ENCODE peak calls at places on chromosomes 5 and 9, in four cellular contexts. Y is HCT116, R is WTC11, O is K562. W is an unnamed sample.

GRCh38 chr5:177129206-177129605 is 4.4 kb upstream of the NSD1 start:
- DNase-seq in Y (no peak), R (no peak), O (no peak), W (no peak)

GRCh38 chr9:106799146-106799545 is 63.8 kb upstream of the ZNF462 start:
- DNase-seq in Y (no peak), R (no peak), O (no peak), W (no peak)

GRCh38 chr5:150156033-150156381 is 362 bp upstream of the PDGFRB start:
- DNase-seq in Y (no peak), R (no peak), O (no peak), W (no peak)

GRCh38 chr9:134062461-134063087 is 5.3 kb downstream of the BRD3 start:
- DNase-seq in Y (no peak), R (no peak), O (no peak), W (no peak)

GRCh38 chr9:128771094-128771721 is 519 bp downstream of the ZER1 start:
- DNase-seq in Y (no peak), R (no peak), O (no peak), W (no peak)

GRCh38 chr5:140575309-140575708 is 10.7 kb downstream of the SLC35A4 start:
- DNase-seq in Y (peak; percentile 19), R (peak; percentile 60), O (peak; percentile 42), W (no peak)

GRCh38 chr5:30401479-30402058 is 791.9 kb upstream of the CDH6 start:
- DNase-seq in Y (no peak), R (peak; percentile 76), O (no peak), W (no peak)

GRCh38 chr5:146924132-146924531 is 45.6 kb upstream of the PPP2R2B start:
- DNase-seq in Y (no peak), R (no peak), O (no peak), W (no peak)

GRCh38 chr9:113349434-113350337 is at the start of gene BSPRY:
- DNase-seq in Y (peak; percentile 18), R (peak; percentile 35), O (peak; percentile 54), W (no peak)

GRCh38 chr5:142322403-142322746 is 2.4 kb downstream of the SPRY4 start:
- DNase-seq in Y (no peak), R (no peak), O (no peak), W (no peak)

GRCh38 chr5:122263352-122264030 is 48.5 kb upstream of the SNCAIP start:
- DNase-seq in Y (no peak), R (no peak), O (no peak), W (no peak)

GRCh38 chr5:134464988-134465855 is 53.5 kb upstream of the CDKN2AIPNL start:
- DNase-seq in Y (no peak), R (no peak), O (no peak), W (peak; percentile 43)

GRCh38 chr9:14424983-14425382 is 111.0 kb upstream of the NFIB start:
- DNase-seq in Y (no peak), R (no peak), O (no peak), W (no peak)

GRCh38 chr9:19493174-19493811 is 84.5 kb downstream of the ACER2 start:
- DNase-seq in Y (peak; percentile 33), R (peak; percentile 60), O (peak; percentile 37), W (peak; percentile 11)

GRCh38 chr5:74916831-74917710 is 50.9 kb upstream of the FAM169A start:
- DNase-seq in Y (no peak), R (no peak), O (no peak), W (no peak)

GRCh38 chr5:140249536-140249935 is 53.4 kb downstream of the PFDN1 start:
- DNase-seq in Y (no peak), R (no peak), O (no peak), W (no peak)

GRCh38 chr9:133519693-133520092 is 5.1 kb downstream of the MYMK start:
- DNase-seq in Y (no peak), R (no peak), O (no peak), W (no peak)

GRCh38 chr5:141841376-141841775 is 36.8 kb downstream of the PCDH1 start:
- DNase-seq in Y (no peak), R (no peak), O (no peak), W (no peak)

GRCh38 chr5:179700401-179700918 is 1.7 kb downstream of the CANX start:
- DNase-seq in Y (no peak), R (no peak), O (peak; percentile 25), W (no peak)

GRCh38 chr5:74903165-74903787 is 37.1 kb upstream of the FAM169A start:
- DNase-seq in Y (peak; percentile 72), R (peak; percentile 84), O (peak; percentile 22), W (no peak)

GRCh38 chr5:16178745-16179372 is 732 bp downstream of the MARCHF11 start:
- DNase-seq in Y (no peak), R (peak; percentile 96), O (peak; percentile 58), W (no peak)

GRCh38 chr5:120055858-120056257 is 408.2 kb upstream of the PRR16 start:
- DNase-seq in Y (peak; percentile 4), R (no peak), O (no peak), W (no peak)

GRCh38 chr9:130185494-130186005 is 13.3 kb downstream of the NCS1 start:
- DNase-seq in Y (no peak), R (no peak), O (no peak), W (no peak)

GRCh38 chr5:157342822-157343402 is 77.0 kb downstream of the CYFIP2 start:
- DNase-seq in Y (peak; percentile 23), R (peak; percentile 66), O (peak; percentile 54), W (no peak)

GRCh38 chr9:2466703-2467102 is 154.9 kb upstream of the VLDLR start:
- DNase-seq in Y (no peak), R (no peak), O (no peak), W (no peak)

GRCh38 chr9:6575324-6575758 is 70.2 kb downstream of the GLDC start:
- DNase-seq in Y (no peak), R (no peak), O (no peak), W (peak; percentile 53)

GRCh38 chr9:70470050-70471015 is 55.9 kb upstream of the KLF9 start:
- DNase-seq in Y (no peak), R (no peak), O (no peak), W (no peak)

GRCh38 chr9:114991861-114992260 is 61.5 kb upstream of the TNFSF8 start:
- DNase-seq in Y (no peak), R (no peak), O (no peak), W (no peak)

GRCh38 chr5:160743027-160743426 is 109.0 kb downstream of the ATP10B start:
- DNase-seq in Y (no peak), R (no peak), O (no peak), W (peak; percentile 43)

GRCh38 chr9:98570663-98571440 is 137.9 kb downstream of the GABBR2 start:
- DNase-seq in Y (no peak), R (peak; percentile 46), O (peak; percentile 41), W (no peak)

GRCh38 chr9:120710110-120710981 is 3.9 kb downstream of the MEGF9 start:
- DNase-seq in Y (peak; percentile 52), R (no peak), O (no peak), W (no peak)

GRCh38 chr5:128536861-128537305 is 1.2 kb downstream of the FBN2 start:
- DNase-seq in Y (no peak), R (peak; percentile 46), O (no peak), W (no peak)

GRCh38 chr5:151800527-151800926 is 28.8 kb downstream of the G3BP1 start:
- DNase-seq in Y (no peak), R (no peak), O (no peak), W (no peak)

GRCh38 chr5:151810449-151810848 is 38.7 kb downstream of the G3BP1 start:
- DNase-seq in Y (no peak), R (no peak), O (peak; percentile 25), W (no peak)

GRCh38 chr5:151810907-151811306 is 39.2 kb downstream of the G3BP1 start:
- DNase-seq in Y (no peak), R (no peak), O (no peak), W (no peak)

GRCh38 chr5:151808451-151809169 is 36.9 kb downstream of the G3BP1 start:
- DNase-seq in Y (no peak), R (no peak), O (no peak), W (no peak)

DNA sequence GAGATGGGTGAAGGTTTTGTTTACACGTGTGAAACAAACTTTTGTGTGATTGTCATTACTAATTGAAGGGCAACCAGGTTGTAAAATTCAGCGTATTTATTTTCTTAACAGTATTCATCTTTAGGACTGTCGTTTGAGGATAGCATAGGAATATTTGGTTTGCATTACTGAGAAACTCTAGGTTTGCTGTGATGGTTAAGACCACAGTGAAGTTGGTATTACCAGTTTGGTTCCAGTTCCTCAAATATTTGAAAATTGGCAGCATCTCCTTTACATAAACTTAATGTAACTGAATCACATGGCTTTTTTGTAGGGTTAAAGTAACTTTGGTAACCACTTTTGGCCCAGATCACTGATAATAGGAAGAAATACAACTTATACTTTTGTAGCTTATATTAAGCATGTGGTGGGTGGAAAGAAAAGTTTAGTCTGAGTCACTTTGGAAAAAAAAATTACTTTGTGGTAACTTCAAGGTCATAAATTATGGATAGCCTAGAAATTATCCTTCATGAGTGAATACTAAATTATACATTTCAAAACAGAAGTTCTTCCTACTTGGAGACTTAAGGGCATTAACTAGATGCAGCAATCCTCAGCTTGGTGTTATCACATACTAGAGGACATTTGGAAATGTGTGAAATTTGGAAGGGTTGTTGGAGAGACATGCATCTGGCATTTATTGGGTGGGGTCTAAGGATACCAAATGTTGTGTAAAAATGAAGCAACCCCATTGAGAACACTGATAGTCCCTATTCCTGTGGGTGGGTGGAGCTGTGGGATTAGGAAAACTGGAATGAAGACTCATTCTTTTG is 33.9 kb downstream of the G3BP1 start:
- DNase-seq in Y (no peak), R (no peak), O (no peak), W (no peak)
- TF ChIP-seq ATF3 in Y (no peak), R (no peak), O (no peak), W (no peak)

GRCh38 chr5:84374568-84374967 is 10.1 kb downstream of the EDIL3 start:
- DNase-seq in Y (no peak), R (no peak), O (no peak), W (no peak)

GRCh38 chr5:84372066-84372700 is 12.5 kb downstream of the EDIL3 start:
- DNase-seq in Y (no peak), R (no peak), O (no peak), W (no peak)

GRCh38 chr5:84373506-84373905 is 11.2 kb downstream of the EDIL3 start:
- DNase-seq in Y (no peak), R (no peak), O (no peak), W (no peak)

GRCh38 chr5:84370176-84370575 is 14.5 kb downstream of the EDIL3 start:
- DNase-seq in Y (no peak), R (no peak), O (no peak), W (no peak)
- TF ChIP-seq ATF3 in Y (no peak), R (no peak), O (no peak), W (no peak)

GRCh38 chr5:126414874-126415502 is 8.2 kb upstream of the GRAMD2B start:
- DNase-seq in Y (no peak), R (no peak), O (no peak), W (no peak)
- TF ChIP-seq ATF3 in Y (no peak), R (no peak), O (no peak), W (no peak)

DNA sequence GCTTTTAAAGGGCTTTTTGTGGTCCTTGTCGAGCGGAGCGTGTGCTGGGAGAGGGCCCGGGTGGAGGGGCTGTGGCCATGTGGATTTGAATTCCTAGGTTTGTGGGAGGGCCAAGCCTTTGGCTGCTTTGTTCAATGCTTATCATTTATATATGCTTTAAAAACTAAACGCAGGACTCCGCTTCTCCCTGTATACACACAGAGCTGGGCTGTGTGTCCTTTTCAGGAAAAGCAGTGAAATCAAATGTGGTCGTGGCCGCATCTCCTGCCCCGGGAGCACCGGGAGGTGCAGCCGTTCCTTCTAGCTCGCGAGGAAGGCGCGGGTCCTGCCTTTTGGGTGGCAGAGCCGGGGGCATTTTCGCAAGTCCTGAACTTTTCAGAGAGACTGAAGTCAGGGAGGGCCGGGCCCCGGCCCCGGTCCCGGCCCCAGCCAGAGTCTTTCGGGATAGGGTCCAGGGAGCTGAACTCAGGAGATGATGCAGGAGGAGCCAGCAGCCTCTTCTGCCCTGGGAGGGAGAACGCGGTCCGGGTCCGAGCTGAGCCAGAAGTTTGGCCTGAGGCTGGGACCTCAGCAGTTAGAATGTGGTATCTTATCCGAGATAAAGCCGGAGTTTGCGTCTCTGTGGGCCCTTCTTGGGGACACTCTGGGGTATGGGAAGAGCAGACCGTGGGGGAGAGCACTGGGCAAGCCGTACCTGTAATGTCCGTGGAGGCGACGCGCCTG is 158.8 kb downstream of the C9orf152 start:
- DNase-seq in Y (no peak), R (peak; percentile 24), O (no peak), W (no peak)
- TF ChIP-seq ATF3 in Y (no peak), R (no peak), O (no peak), W (no peak)